ENCODE peak calls at places on chromosomes 12 and 14, in nine cellular contexts. One of them, this sample, is unnamed.

GRCh38 chr14:28785096-28785952 is 18.7 kb downstream of the FOXG1 start:
- DNase-seq in PC-3: no peak
- DNase-seq in transverse colon: no peak
- DNase-seq in retinal pigment epithelial cell: no peak
- DNase-seq in OCI-LY7: no peak
- DNase-seq in AG10803: peak
- DNase-seq in Calu3: no peak
- DNase-seq in GM13977: peak
- DNase-seq in foreskin keratinocyte: no peak
- DNase-seq in this sample: no peak

GRCh38 chr12:129610601-129611120 is 293.2 kb downstream of the TMEM132D start:
- DNase-seq in OCI-LY7: no peak
- DNase-seq in AG10803: no peak
- DNase-seq in GM13977: no peak
- DNase-seq in Calu3: no peak
- DNase-seq in PC-3: no peak
- DNase-seq in foreskin keratinocyte: no peak
- DNase-seq in transverse colon: no peak
- DNase-seq in retinal pigment epithelial cell: no peak
- DNase-seq in this sample: no peak

GRCh38 chr12:26271024-26271423 is 75.7 kb downstream of the SSPN start:
- DNase-seq in retinal pigment epithelial cell: no peak
- DNase-seq in OCI-LY7: no peak
- DNase-seq in Calu3: no peak
- DNase-seq in GM13977: no peak
- DNase-seq in foreskin keratinocyte: peak
- DNase-seq in AG10803: no peak
- DNase-seq in transverse colon: no peak
- DNase-seq in PC-3: no peak
- DNase-seq in this sample: peak

GRCh38 chr12:97493729-97494128 is 31.1 kb downstream of the RMST start:
- DNase-seq in OCI-LY7: no peak
- DNase-seq in transverse colon: no peak
- DNase-seq in retinal pigment epithelial cell: no peak
- DNase-seq in GM13977: no peak
- DNase-seq in foreskin keratinocyte: no peak
- DNase-seq in Calu3: no peak
- DNase-seq in PC-3: no peak
- DNase-seq in AG10803: no peak
- DNase-seq in this sample: no peak

GRCh38 chr14:93304771-93305170 is 28.1 kb downstream of the BTBD7 start:
- DNase-seq in foreskin keratinocyte: peak
- DNase-seq in OCI-LY7: no peak
- DNase-seq in AG10803: peak
- DNase-seq in PC-3: no peak
- DNase-seq in GM13977: no peak
- DNase-seq in Calu3: no peak
- DNase-seq in retinal pigment epithelial cell: no peak
- DNase-seq in transverse colon: no peak
- DNase-seq in this sample: peak

GRCh38 chr12:34399631-34400422 is 377.5 kb downstream of the ALG10 start:
- DNase-seq in retinal pigment epithelial cell: no peak
- DNase-seq in foreskin keratinocyte: no peak
- DNase-seq in OCI-LY7: no peak
- DNase-seq in PC-3: no peak
- DNase-seq in transverse colon: peak
- DNase-seq in AG10803: no peak
- DNase-seq in Calu3: no peak
- DNase-seq in GM13977: peak
- DNase-seq in this sample: no peak

GRCh38 chr12:13843841-13844240 is 137.6 kb downstream of the GRIN2B start:
- DNase-seq in GM13977: no peak
- DNase-seq in Calu3: no peak
- DNase-seq in retinal pigment epithelial cell: no peak
- DNase-seq in OCI-LY7: no peak
- DNase-seq in transverse colon: no peak
- DNase-seq in PC-3: no peak
- DNase-seq in AG10803: no peak
- DNase-seq in foreskin keratinocyte: no peak
- DNase-seq in this sample: no peak

GRCh38 chr14:68782091-68782981 is 10.5 kb downstream of the ZFP36L1 start:
- DNase-seq in Calu3: no peak
- DNase-seq in transverse colon: no peak
- DNase-seq in AG10803: no peak
- DNase-seq in OCI-LY7: no peak
- DNase-seq in retinal pigment epithelial cell: no peak
- DNase-seq in PC-3: no peak
- DNase-seq in foreskin keratinocyte: no peak
- DNase-seq in GM13977: no peak
- DNase-seq in this sample: no peak

GRCh38 chr12:119036878-119037493 is 55.6 kb downstream of the SRRM4 start:
- DNase-seq in AG10803: peak
- DNase-seq in GM13977: peak
- DNase-seq in Calu3: peak
- DNase-seq in retinal pigment epithelial cell: no peak
- DNase-seq in PC-3: peak
- DNase-seq in transverse colon: peak
- DNase-seq in foreskin keratinocyte: no peak
- DNase-seq in OCI-LY7: peak
- DNase-seq in this sample: no peak

GRCh38 chr14:92122351-92122677 is 545 bp downstream of the CPSF2 start:
- DNase-seq in PC-3: peak
- DNase-seq in GM13977: peak
- DNase-seq in AG10803: peak
- DNase-seq in Calu3: no peak
- DNase-seq in foreskin keratinocyte: no peak
- DNase-seq in transverse colon: peak
- DNase-seq in retinal pigment epithelial cell: no peak
- DNase-seq in OCI-LY7: peak
- DNase-seq in this sample: peak

GRCh38 chr14:80100681-80101080 is 110.6 kb downstream of the DIO2 start:
- DNase-seq in AG10803: no peak
- DNase-seq in foreskin keratinocyte: no peak
- DNase-seq in retinal pigment epithelial cell: no peak
- DNase-seq in transverse colon: no peak
- DNase-seq in GM13977: no peak
- DNase-seq in OCI-LY7: no peak
- DNase-seq in PC-3: no peak
- DNase-seq in Calu3: no peak
- DNase-seq in this sample: no peak

GRCh38 chr12:100427078-100427477 is 46.6 kb upstream of the NR1H4 start:
- DNase-seq in retinal pigment epithelial cell: peak
- DNase-seq in AG10803: peak
- DNase-seq in Calu3: peak
- DNase-seq in OCI-LY7: no peak
- DNase-seq in PC-3: peak
- DNase-seq in foreskin keratinocyte: peak
- DNase-seq in transverse colon: no peak
- DNase-seq in GM13977: no peak
- DNase-seq in this sample: peak

GRCh38 chr12:77686760-77687159 is 143.9 kb upstream of the NAV3 start:
- DNase-seq in transverse colon: no peak
- DNase-seq in foreskin keratinocyte: no peak
- DNase-seq in Calu3: no peak
- DNase-seq in PC-3: no peak
- DNase-seq in AG10803: peak
- DNase-seq in GM13977: no peak
- DNase-seq in OCI-LY7: no peak
- DNase-seq in retinal pigment epithelial cell: no peak
- DNase-seq in this sample: peak

GRCh38 chr12:28869197-28869596 is 279.9 kb upstream of the FAR2 start:
- DNase-seq in retinal pigment epithelial cell: peak
- DNase-seq in foreskin keratinocyte: peak
- DNase-seq in PC-3: peak
- DNase-seq in AG10803: peak
- DNase-seq in OCI-LY7: no peak
- DNase-seq in Calu3: no peak
- DNase-seq in transverse colon: no peak
- DNase-seq in GM13977: no peak
- DNase-seq in this sample: peak

GRCh38 chr14:69079188-69079742 is 73.7 kb downstream of the DCAF5 start:
- DNase-seq in transverse colon: no peak
- DNase-seq in retinal pigment epithelial cell: peak
- DNase-seq in foreskin keratinocyte: peak
- DNase-seq in GM13977: no peak
- DNase-seq in AG10803: peak
- DNase-seq in PC-3: peak
- DNase-seq in Calu3: peak
- DNase-seq in OCI-LY7: no peak
- DNase-seq in this sample: peak

GRCh38 chr12:122979001-122979907 is 1.2 kb upstream of the ARL6IP4 start:
- DNase-seq in retinal pigment epithelial cell: no peak
- DNase-seq in transverse colon: no peak
- DNase-seq in PC-3: no peak
- DNase-seq in AG10803: no peak
- DNase-seq in Calu3: no peak
- DNase-seq in GM13977: no peak
- DNase-seq in OCI-LY7: no peak
- DNase-seq in foreskin keratinocyte: no peak
- DNase-seq in this sample: no peak

GRCh38 chr14:34085695-34086094 is 134.8 kb upstream of the EGLN3 start:
- DNase-seq in AG10803: no peak
- DNase-seq in PC-3: no peak
- DNase-seq in GM13977: no peak
- DNase-seq in OCI-LY7: no peak
- DNase-seq in transverse colon: no peak
- DNase-seq in foreskin keratinocyte: no peak
- DNase-seq in Calu3: no peak
- DNase-seq in retinal pigment epithelial cell: no peak
- DNase-seq in this sample: no peak

GRCh38 chr14:34090451-34090850 is 139.6 kb upstream of the EGLN3 start:
- DNase-seq in OCI-LY7: no peak
- DNase-seq in PC-3: no peak
- DNase-seq in retinal pigment epithelial cell: no peak
- DNase-seq in transverse colon: no peak
- DNase-seq in GM13977: no peak
- DNase-seq in Calu3: no peak
- DNase-seq in AG10803: no peak
- DNase-seq in foreskin keratinocyte: no peak
- DNase-seq in this sample: no peak

GRCh38 chr14:34087556-34087955 is 136.7 kb upstream of the EGLN3 start:
- DNase-seq in GM13977: no peak
- DNase-seq in foreskin keratinocyte: no peak
- DNase-seq in PC-3: no peak
- DNase-seq in AG10803: no peak
- DNase-seq in Calu3: no peak
- DNase-seq in transverse colon: no peak
- DNase-seq in OCI-LY7: no peak
- DNase-seq in retinal pigment epithelial cell: no peak
- DNase-seq in this sample: no peak

GRCh38 chr14:34086358-34086757 is 135.5 kb upstream of the EGLN3 start:
- DNase-seq in OCI-LY7: no peak
- DNase-seq in Calu3: no peak
- DNase-seq in AG10803: no peak
- DNase-seq in PC-3: no peak
- DNase-seq in GM13977: no peak
- DNase-seq in transverse colon: no peak
- DNase-seq in foreskin keratinocyte: no peak
- DNase-seq in retinal pigment epithelial cell: no peak
- DNase-seq in this sample: no peak

DNA sequence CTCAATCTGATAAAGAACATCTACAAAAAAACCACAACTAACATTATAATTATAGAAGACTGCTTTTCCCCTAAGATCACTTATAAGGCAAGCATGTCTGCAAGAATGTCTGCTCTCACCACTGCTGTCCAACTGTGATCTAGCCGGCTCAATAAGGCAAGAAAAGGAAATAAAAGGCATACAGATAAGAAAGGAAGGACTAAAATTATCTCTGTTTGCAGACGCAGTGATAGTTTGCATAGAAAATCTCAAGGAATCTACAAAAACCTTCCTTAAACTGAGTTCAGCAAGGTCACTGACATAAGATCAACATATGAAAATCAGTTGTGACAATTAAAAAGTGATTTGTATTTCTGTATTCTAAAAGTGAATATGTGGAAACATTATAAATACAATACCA is 138.0 kb upstream of the EGLN3 start:
- DNase-seq in transverse colon: no peak
- DNase-seq in foreskin keratinocyte: no peak
- DNase-seq in Calu3: no peak
- DNase-seq in GM13977: no peak
- DNase-seq in retinal pigment epithelial cell: no peak
- DNase-seq in OCI-LY7: no peak
- DNase-seq in AG10803: no peak
- DNase-seq in PC-3: no peak
- DNase-seq in this sample: no peak
- TF ChIP-seq CTCF in transverse colon: no peak
- TF ChIP-seq CTCF in foreskin keratinocyte: no peak
- TF ChIP-seq CTCF in Calu3: no peak
- TF ChIP-seq CTCF in GM13977: no peak
- TF ChIP-seq CTCF in retinal pigment epithelial cell: no peak
- TF ChIP-seq CTCF in OCI-LY7: no peak
- TF ChIP-seq CTCF in AG10803: no peak
- TF ChIP-seq CTCF in PC-3: no peak
- TF ChIP-seq CTCF in this sample: no peak

GRCh38 chr14:40682131-40682913 is 924.4 kb upstream of the LRFN5 start:
- DNase-seq in PC-3: peak
- DNase-seq in Calu3: no peak
- DNase-seq in OCI-LY7: no peak
- DNase-seq in transverse colon: no peak
- DNase-seq in AG10803: no peak
- DNase-seq in retinal pigment epithelial cell: no peak
- DNase-seq in foreskin keratinocyte: no peak
- DNase-seq in GM13977: no peak
- DNase-seq in this sample: no peak
- TF ChIP-seq CTCF in PC-3: no peak
- TF ChIP-seq CTCF in Calu3: no peak
- TF ChIP-seq CTCF in OCI-LY7: no peak
- TF ChIP-seq CTCF in transverse colon: no peak
- TF ChIP-seq CTCF in AG10803: no peak
- TF ChIP-seq CTCF in retinal pigment epithelial cell: no peak
- TF ChIP-seq CTCF in foreskin keratinocyte: no peak
- TF ChIP-seq CTCF in GM13977: no peak
- TF ChIP-seq CTCF in this sample: no peak

GRCh38 chr12:6868211-6869048 is 1.1 kb downstream of the TPI1 start:
- DNase-seq in foreskin keratinocyte: no peak
- DNase-seq in GM13977: no peak
- DNase-seq in AG10803: no peak
- DNase-seq in PC-3: no peak
- DNase-seq in retinal pigment epithelial cell: no peak
- DNase-seq in Calu3: no peak
- DNase-seq in transverse colon: no peak
- DNase-seq in OCI-LY7: peak
- DNase-seq in this sample: no peak
- TF ChIP-seq CTCF in foreskin keratinocyte: peak
- TF ChIP-seq CTCF in GM13977: no peak
- TF ChIP-seq CTCF in AG10803: peak
- TF ChIP-seq CTCF in PC-3: peak
- TF ChIP-seq CTCF in retinal pigment epithelial cell: peak
- TF ChIP-seq CTCF in Calu3: no peak
- TF ChIP-seq CTCF in transverse colon: no peak
- TF ChIP-seq CTCF in OCI-LY7: peak
- TF ChIP-seq CTCF in this sample: peak

GRCh38 chr14:20857207-20857606 is 34.0 kb upstream of the RNASE3 start:
- DNase-seq in PC-3: no peak
- DNase-seq in foreskin keratinocyte: no peak
- DNase-seq in retinal pigment epithelial cell: no peak
- DNase-seq in AG10803: no peak
- DNase-seq in transverse colon: no peak
- DNase-seq in GM13977: no peak
- DNase-seq in OCI-LY7: no peak
- DNase-seq in Calu3: no peak
- DNase-seq in this sample: no peak

GRCh38 chr14:20855652-20856291 is 35.4 kb upstream of the RNASE3 start:
- DNase-seq in foreskin keratinocyte: peak
- DNase-seq in PC-3: peak
- DNase-seq in transverse colon: peak
- DNase-seq in AG10803: peak
- DNase-seq in OCI-LY7: peak
- DNase-seq in GM13977: peak
- DNase-seq in retinal pigment epithelial cell: peak
- DNase-seq in Calu3: peak
- DNase-seq in this sample: peak

GRCh38 chr14:20857630-20858261 is 33.4 kb upstream of the RNASE3 start:
- DNase-seq in retinal pigment epithelial cell: no peak
- DNase-seq in OCI-LY7: peak
- DNase-seq in transverse colon: peak
- DNase-seq in foreskin keratinocyte: peak
- DNase-seq in GM13977: peak
- DNase-seq in Calu3: peak
- DNase-seq in PC-3: peak
- DNase-seq in AG10803: peak
- DNase-seq in this sample: peak
- TF ChIP-seq CTCF in retinal pigment epithelial cell: peak
- TF ChIP-seq CTCF in OCI-LY7: peak
- TF ChIP-seq CTCF in transverse colon: peak
- TF ChIP-seq CTCF in foreskin keratinocyte: peak
- TF ChIP-seq CTCF in GM13977: peak
- TF ChIP-seq CTCF in Calu3: peak
- TF ChIP-seq CTCF in PC-3: peak
- TF ChIP-seq CTCF in AG10803: peak
- TF ChIP-seq CTCF in this sample: peak